ENCODE peak calls at places on chromosomes 1 and 21, in nine cellular contexts. U is progenitor cell of endocrine pancreas, T is left ventricle myocardium inferior, A is HFFc6, V is mesenchymal stem cell, N is activated T-cell treated with anti-CD3 and anti-CD28 coated beads for 24 hours, S is DMS 273 treated with DMSO at 0.1 percent for 48 hours, D is GM23248, F is fibroblast of lung. B is an unnamed sample.

GRCh38 chr1:20430355-20431290 is 55.4 kb downstream of the CAMK2N1 start:
- DNase-seq in U (peak), T (no peak), A (no peak), V (peak), N (peak), S (no peak), D (peak), F (peak), B (no peak)

GRCh38 chr1:68112835-68113243 is 62.4 kb upstream of the DIRAS3 start:
- DNase-seq in U (no peak), T (peak), A (peak), V (peak), N (no peak), S (no peak), D (peak), F (peak), B (no peak)

GRCh38 chr1:28056129-28056925 is 32.1 kb downstream of the EYA3 start:
- DNase-seq in U (no peak), T (no peak), A (no peak), V (no peak), N (peak), S (no peak), D (no peak), F (no peak), B (no peak)

GRCh38 chr1:187261637-187262036 is 432.9 kb downstream of the PLA2G4A start:
- DNase-seq in U (no peak), T (no peak), A (no peak), V (no peak), N (no peak), S (peak), D (no peak), F (no peak), B (no peak)

GRCh38 chr1:196438324-196438723 is 169.9 kb downstream of the KCNT2 start:
- DNase-seq in U (no peak), T (no peak), A (no peak), V (peak), N (no peak), S (no peak), D (no peak), F (peak), B (no peak)

GRCh38 chr21:41777934-41778815 is 11.3 kb upstream of the RIPK4 start:
- DNase-seq in U (peak), T (peak), A (peak), V (peak), N (no peak), S (peak), D (peak), F (peak), B (peak)

GRCh38 chr1:21931171-21932093 is 5.7 kb downstream of the HSPG2 start:
- DNase-seq in U (no peak), T (peak), A (peak), V (peak), N (no peak), S (no peak), D (peak), F (peak), B (no peak)

GRCh38 chr21:37266515-37267221 is 466 bp downstream of the VPS26C start:
- DNase-seq in U (peak), T (no peak), A (peak), V (peak), N (no peak), S (no peak), D (peak), F (peak), B (peak)

GRCh38 chr1:67429011-67429527 is 1.1 kb downstream of the SERBP1 start:
- DNase-seq in U (no peak), T (no peak), A (no peak), V (peak), N (peak), S (no peak), D (peak), F (peak), B (peak)

GRCh38 chr1:181577475-181577874 is 94.2 kb downstream of the CACNA1E start:
- DNase-seq in U (no peak), T (no peak), A (no peak), V (no peak), N (no peak), S (no peak), D (no peak), F (no peak), B (no peak)

GRCh38 chr1:154714638-154715037 is 106.7 kb upstream of the ADAR start:
- DNase-seq in U (no peak), T (no peak), A (peak), V (peak), N (no peak), S (no peak), D (peak), F (peak), B (no peak)

GRCh38 chr1:205066221-205066818 is 17.9 kb downstream of the TMEM81 start:
- DNase-seq in U (no peak), T (no peak), A (no peak), V (no peak), N (no peak), S (no peak), D (no peak), F (no peak), B (no peak)

GRCh38 chr1:147080671-147081394 is 91.4 kb downstream of the PRKAB2 start:
- DNase-seq in U (no peak), T (no peak), A (no peak), V (no peak), N (no peak), S (no peak), D (no peak), F (no peak), B (no peak)

GRCh38 chr21:44723177-44724131 is 12.1 kb upstream of the TSPEAR start:
- DNase-seq in U (no peak), T (no peak), A (no peak), V (no peak), N (no peak), S (no peak), D (peak), F (no peak), B (no peak)

GRCh38 chr1:107750364-107750959 is 214.5 kb downstream of the VAV3 start:
- DNase-seq in U (peak), T (no peak), A (peak), V (peak), N (peak), S (peak), D (peak), F (peak), B (peak)

GRCh38 chr1:210407207-210407886 is 78.6 kb downstream of the HHAT start:
- DNase-seq in U (peak), T (peak), A (peak), V (peak), N (peak), S (peak), D (peak), F (peak), B (peak)

GRCh38 chr1:9721606-9722377 is 70.3 kb downstream of the PIK3CD start:
- DNase-seq in U (peak), T (no peak), A (no peak), V (peak), N (peak), S (no peak), D (peak), F (peak), B (peak)

GRCh38 chr1:149846042-149846441 is 53.3 kb upstream of the BOLA1 start:
- DNase-seq in U (no peak), T (no peak), A (no peak), V (peak), N (no peak), S (no peak), D (no peak), F (peak), B (no peak)

GRCh38 chr1:221605569-221605968 is 136.3 kb downstream of the DUSP10 start:
- DNase-seq in U (no peak), T (no peak), A (no peak), V (no peak), N (no peak), S (no peak), D (no peak), F (no peak), B (no peak)